ENCODE peak calls at places on chromosomes 1 and 21, in seven cellular contexts. V is Right ventricle myocardium inferior, Z is substantia nigra, S is HEK293T, W is amniotic stem cell, P is kidney tubule cell, D is caudate nucleus. Y is an unnamed sample.

GRCh38 chr1:201144701-201145100 is 9.6 kb downstream of the TMEM9 start:
- DNase-seq in V (no peak), Z (no peak), S (no peak), W (no peak), P (no peak), D (no peak), Y (no peak)

GRCh38 chr1:244302889-244303609 is 148.7 kb downstream of the ADSS2 start:
- DNase-seq in V (no peak), Z (no peak), S (no peak), W (no peak), P (peak), D (no peak), Y (no peak)

GRCh38 chr1:182974792-182975191 is 21.8 kb upstream of the SHCBP1L start:
- DNase-seq in V (no peak), Z (no peak), S (no peak), W (no peak), P (no peak), D (no peak), Y (no peak)

GRCh38 chr1:192592981-192593683 is 17.6 kb downstream of the RGS1 start:
- DNase-seq in V (no peak), Z (no peak), S (no peak), W (no peak), P (no peak), D (no peak), Y (no peak)

GRCh38 chr1:36863061-36863460 is 171.3 kb downstream of the GRIK3 start:
- DNase-seq in V (no peak), Z (no peak), S (no peak), W (no peak), P (no peak), D (no peak), Y (no peak)

GRCh38 chr1:15703562-15703961 is 19.4 kb downstream of the PLEKHM2 start:
- DNase-seq in V (peak), Z (peak), S (no peak), W (peak), P (peak), D (peak), Y (peak)

GRCh38 chr1:49187054-49187453 is 410.4 kb upstream of the BEND5 start:
- DNase-seq in V (no peak), Z (no peak), S (no peak), W (no peak), P (no peak), D (no peak), Y (no peak)

GRCh38 chr1:45979074-45979777 is 153.2 kb downstream of the PIK3R3 start:
- DNase-seq in V (no peak), Z (no peak), S (no peak), W (no peak), P (peak), D (no peak), Y (no peak)

GRCh38 chr1:237664327-237664726 is 226.4 kb downstream of the ZP4 start:
- DNase-seq in V (no peak), Z (no peak), S (no peak), W (no peak), P (peak), D (no peak), Y (no peak)

GRCh38 chr1:246032111-246032551 is 474.9 kb downstream of the SMYD3 start:
- DNase-seq in V (no peak), Z (no peak), S (no peak), W (no peak), P (peak), D (no peak), Y (no peak)

GRCh38 chr1:196723325-196724185 is 51.1 kb upstream of the CFHR3 start:
- DNase-seq in V (no peak), Z (peak), S (peak), W (no peak), P (peak), D (no peak), Y (no peak)

GRCh38 chr1:231020816-231021215 is 19.2 kb downstream of the FAM89A start:
- DNase-seq in V (no peak), Z (no peak), S (no peak), W (no peak), P (no peak), D (no peak), Y (no peak)

GRCh38 chr1:56411484-56412180 is 167.7 kb downstream of the PLPP3 start:
- DNase-seq in V (no peak), Z (peak), S (no peak), W (no peak), P (no peak), D (no peak), Y (no peak)

GRCh38 chr1:7454895-7455784 is 316.0 kb upstream of the VAMP3 start:
- DNase-seq in V (no peak), Z (peak), S (no peak), W (no peak), P (peak), D (no peak), Y (no peak)

GRCh38 chr1:231856894-231857293 is 230.3 kb downstream of the DISC1 start:
- DNase-seq in V (no peak), Z (no peak), S (no peak), W (no peak), P (no peak), D (no peak), Y (no peak)

GRCh38 chr1:114758251-114758832 is 558 bp upstream of the CSDE1 start:
- DNase-seq in V (no peak), Z (no peak), S (peak), W (no peak), P (peak), D (no peak), Y (no peak)

GRCh38 chr1:240312872-240313271 is 221.2 kb downstream of the FMN2 start:
- DNase-seq in V (no peak), Z (no peak), S (no peak), W (peak), P (no peak), D (no peak), Y (peak)

GRCh38 chr1:2623571-2624337 is 9.1 kb downstream of the MMEL1 start:
- DNase-seq in V (no peak), Z (no peak), S (no peak), W (no peak), P (no peak), D (no peak), Y (no peak)

GRCh38 chr1:15994590-15995351 is 9.3 kb upstream of the SRARP start:
- DNase-seq in V (peak), Z (peak), S (peak), W (peak), P (peak), D (peak), Y (no peak)

GRCh38 chr1:121443131-121443530 is 258.4 kb downstream of the SRGAP2C start:
- DNase-seq in V (no peak), Z (no peak), S (no peak), W (no peak), P (peak), D (no peak), Y (no peak)

GRCh38 chr1:204409111-204409510 is 2.5 kb downstream of the PPP1R15B start:
- DNase-seq in V (no peak), Z (no peak), S (no peak), W (no peak), P (no peak), D (no peak), Y (no peak)

GRCh38 chr1:47519491-47519890 is 81.6 kb downstream of the FOXD2 start:
- DNase-seq in V (no peak), Z (no peak), S (no peak), W (no peak), P (no peak), D (no peak), Y (no peak)

GRCh38 chr1:100458925-100459814 is 78.8 kb upstream of the GPR88 start:
- DNase-seq in V (no peak), Z (peak), S (peak), W (peak), P (peak), D (peak), Y (peak)

GRCh38 chr1:109046671-109047070 is 4.8 kb upstream of the WDR47 start:
- DNase-seq in V (no peak), Z (no peak), S (no peak), W (no peak), P (no peak), D (no peak), Y (no peak)

GRCh38 chr1:7808253-7808844 is 24.3 kb downstream of the PER3 start:
- DNase-seq in V (no peak), Z (no peak), S (peak), W (no peak), P (peak), D (no peak), Y (no peak)

GRCh38 chr1:225996946-225997545 is 2.1 kb downstream of the SDE2 start:
- DNase-seq in V (no peak), Z (no peak), S (no peak), W (no peak), P (peak), D (no peak), Y (no peak)

GRCh38 chr1:8699679-8700078 is 117.8 kb downstream of the RERE start:
- DNase-seq in V (no peak), Z (no peak), S (no peak), W (no peak), P (no peak), D (no peak), Y (no peak)

GRCh38 chr1:67816506-67816905 is 16.8 kb downstream of the GNG12 start:
- DNase-seq in V (no peak), Z (no peak), S (no peak), W (no peak), P (no peak), D (no peak), Y (no peak)

GRCh38 chr21:42737969-42738590 is 84.7 kb downstream of the PDE9A start:
- DNase-seq in V (peak), Z (peak), S (no peak), W (no peak), P (peak), D (no peak), Y (no peak)

GRCh38 chr1:53292690-53293089 is 35.2 kb downstream of the LRP8 start:
- DNase-seq in V (no peak), Z (no peak), S (no peak), W (no peak), P (no peak), D (no peak), Y (no peak)

GRCh38 chr1:65265296-65266271 is 43.8 kb upstream of the DNAJC6 start:
- DNase-seq in V (no peak), Z (peak), S (peak), W (peak), P (peak), D (peak), Y (no peak)

GRCh38 chr1:25197982-25198681 is 34.2 kb downstream of the SYF2 start:
- DNase-seq in V (no peak), Z (peak), S (no peak), W (no peak), P (peak), D (no peak), Y (no peak)

GRCh38 chr1:192709544-192709943 is 73.6 kb downstream of the RGS13 start:
- DNase-seq in V (no peak), Z (no peak), S (no peak), W (no peak), P (peak), D (no peak), Y (no peak)

GRCh38 chr1:188479146-188479545 is 1650.4 kb downstream of the PLA2G4A start:
- DNase-seq in V (no peak), Z (no peak), S (no peak), W (no peak), P (no peak), D (no peak), Y (no peak)

GRCh38 chr21:44354775-44355771 is 1.7 kb downstream of the TRPM2 start:
- DNase-seq in V (peak), Z (no peak), S (no peak), W (no peak), P (peak), D (no peak), Y (no peak)

GRCh38 chr21:32641715-32642698 is 29.8 kb upstream of the CFAP298 start:
- DNase-seq in V (no peak), Z (peak), S (no peak), W (no peak), P (peak), D (no peak), Y (no peak)

GRCh38 chr1:208261874-208262273 is 17.7 kb upstream of the PLXNA2 start:
- DNase-seq in V (no peak), Z (no peak), S (no peak), W (no peak), P (no peak), D (no peak), Y (no peak)

Y was measured in AG04449.